ENCODE peak calls at places on chromosomes 16 and 17, in six cellular contexts. One of them, this sample, is unnamed.

GRCh38 chr17:29590261-29590978 is 972 bp upstream of the GIT1 start:
- DNase-seq in HCT116: peak; percentile 13
- DNase-seq in AG04450: no peak
- DNase-seq in AG09319: no peak
- DNase-seq in HL-60: no peak
- DNase-seq in GM10248: no peak
- DNase-seq in this sample: peak; percentile 47

GRCh38 chr16:85471469-85472431 is 141.4 kb upstream of the GSE1 start:
- DNase-seq in HCT116: no peak
- DNase-seq in AG04450: no peak
- DNase-seq in AG09319: no peak
- DNase-seq in HL-60: no peak
- DNase-seq in GM10248: no peak
- DNase-seq in this sample: no peak

GRCh38 chr16:67108489-67108888 is 1.3 kb upstream of the PHAF1 start:
- DNase-seq in HCT116: no peak
- DNase-seq in AG04450: no peak
- DNase-seq in AG09319: no peak
- DNase-seq in HL-60: no peak
- DNase-seq in GM10248: no peak
- DNase-seq in this sample: no peak

GRCh38 chr17:50613596-50613995 is 21.1 kb upstream of the ABCC3 start:
- DNase-seq in HCT116: no peak
- DNase-seq in AG04450: no peak
- DNase-seq in AG09319: no peak
- DNase-seq in HL-60: no peak
- DNase-seq in GM10248: no peak
- DNase-seq in this sample: no peak

GRCh38 chr17:3667366-3668278 is 756 bp downstream of the TAX1BP3 start:
- DNase-seq in HCT116: no peak
- DNase-seq in AG04450: peak; percentile 83
- DNase-seq in AG09319: peak; percentile 79
- DNase-seq in HL-60: no peak
- DNase-seq in GM10248: no peak
- DNase-seq in this sample: peak; percentile 93

GRCh38 chr17:61378658-61379456 is 20.8 kb upstream of the TBX2 start:
- DNase-seq in HCT116: no peak
- DNase-seq in AG04450: no peak
- DNase-seq in AG09319: no peak
- DNase-seq in HL-60: no peak
- DNase-seq in GM10248: no peak
- DNase-seq in this sample: no peak

GRCh38 chr16:85137323-85138072 is 25.2 kb upstream of the CIBAR2 start:
- DNase-seq in HCT116: no peak
- DNase-seq in AG04450: peak; percentile 78
- DNase-seq in AG09319: peak; percentile 88
- DNase-seq in HL-60: no peak
- DNase-seq in GM10248: no peak
- DNase-seq in this sample: peak; percentile 80

GRCh38 chr17:2064980-2065785 is 10.3 kb downstream of the HIC1 start:
- DNase-seq in HCT116: no peak
- DNase-seq in AG04450: no peak
- DNase-seq in AG09319: no peak
- DNase-seq in HL-60: no peak
- DNase-seq in GM10248: peak; percentile 78
- DNase-seq in this sample: no peak

GRCh38 chr17:42294469-42295398 is 6.4 kb downstream of the STAT5A start:
- DNase-seq in HCT116: no peak
- DNase-seq in AG04450: no peak
- DNase-seq in AG09319: no peak
- DNase-seq in HL-60: no peak
- DNase-seq in GM10248: no peak
- DNase-seq in this sample: no peak

GRCh38 chr17:83193336-83194188 is 114.2 kb downstream of the METRNL start:
- DNase-seq in HCT116: no peak
- DNase-seq in AG04450: no peak
- DNase-seq in AG09319: no peak
- DNase-seq in HL-60: no peak
- DNase-seq in GM10248: no peak
- DNase-seq in this sample: peak; percentile 56

GRCh38 chr17:39139137-39139516 is 12.3 kb downstream of the PLXDC1 start:
- DNase-seq in HCT116: no peak
- DNase-seq in AG04450: peak; percentile 68
- DNase-seq in AG09319: peak; percentile 61
- DNase-seq in HL-60: no peak
- DNase-seq in GM10248: no peak
- DNase-seq in this sample: peak; percentile 94

GRCh38 chr17:39792523-39793221 is 54.9 kb downstream of the GRB7 start:
- DNase-seq in HCT116: no peak
- DNase-seq in AG04450: no peak
- DNase-seq in AG09319: no peak
- DNase-seq in HL-60: no peak
- DNase-seq in GM10248: no peak
- DNase-seq in this sample: no peak

GRCh38 chr17:81379523-81379942 is 15.7 kb upstream of the BAHCC1 start:
- DNase-seq in HCT116: peak; percentile 81
- DNase-seq in AG04450: no peak
- DNase-seq in AG09319: no peak
- DNase-seq in HL-60: no peak
- DNase-seq in GM10248: no peak
- DNase-seq in this sample: no peak

GRCh38 chr16:23114131-23114904 is 34.9 kb downstream of the USP31 start:
- DNase-seq in HCT116: no peak
- DNase-seq in AG04450: no peak
- DNase-seq in AG09319: no peak
- DNase-seq in HL-60: no peak
- DNase-seq in GM10248: no peak
- DNase-seq in this sample: no peak

GRCh38 chr17:60902399-60902798 is 224.7 kb downstream of the BCAS3 start:
- DNase-seq in HCT116: no peak
- DNase-seq in AG04450: no peak
- DNase-seq in AG09319: no peak
- DNase-seq in HL-60: no peak
- DNase-seq in GM10248: no peak
- DNase-seq in this sample: peak; percentile 59

GRCh38 chr16:57600048-57600835 is 28.2 kb upstream of the ADGRG1 start:
- DNase-seq in HCT116: peak; percentile 47
- DNase-seq in AG04450: no peak
- DNase-seq in AG09319: no peak
- DNase-seq in HL-60: no peak
- DNase-seq in GM10248: peak; percentile 71
- DNase-seq in this sample: no peak

GRCh38 chr16:68257906-68258800 is 6.2 kb upstream of the SLC7A6 start:
- DNase-seq in HCT116: no peak
- DNase-seq in AG04450: no peak
- DNase-seq in AG09319: no peak
- DNase-seq in HL-60: peak; percentile 36
- DNase-seq in GM10248: no peak
- DNase-seq in this sample: peak; percentile 37

GRCh38 chr17:45428050-45428953 is 4.4 kb downstream of the ARHGAP27 start:
- DNase-seq in HCT116: peak; percentile 57
- DNase-seq in AG04450: peak; percentile 8
- DNase-seq in AG09319: no peak
- DNase-seq in HL-60: peak; percentile 65
- DNase-seq in GM10248: peak; percentile 83
- DNase-seq in this sample: peak; percentile 44

GRCh38 chr16:76222853-76223252 is 54.3 kb upstream of the CNTNAP4 start:
- DNase-seq in HCT116: no peak
- DNase-seq in AG04450: no peak
- DNase-seq in AG09319: no peak
- DNase-seq in HL-60: no peak
- DNase-seq in GM10248: no peak
- DNase-seq in this sample: no peak

GRCh38 chr17:71902931-71903506 is 217.8 kb upstream of the SOX9 start:
- DNase-seq in HCT116: no peak
- DNase-seq in AG04450: no peak
- DNase-seq in AG09319: no peak
- DNase-seq in HL-60: no peak
- DNase-seq in GM10248: no peak
- DNase-seq in this sample: peak; percentile 65

GRCh38 chr16:69476920-69477418 is 52.5 kb downstream of the CYB5B start:
- DNase-seq in HCT116: peak; percentile 50
- DNase-seq in AG04450: peak; percentile 77
- DNase-seq in AG09319: no peak
- DNase-seq in HL-60: no peak
- DNase-seq in GM10248: no peak
- DNase-seq in this sample: peak; percentile 90

GRCh38 chr16:47528431-47528830 is 67.3 kb downstream of the PHKB start:
- DNase-seq in HCT116: no peak
- DNase-seq in AG04450: no peak
- DNase-seq in AG09319: no peak
- DNase-seq in HL-60: no peak
- DNase-seq in GM10248: no peak
- DNase-seq in this sample: no peak

GRCh38 chr17:80892019-80892855 is 99.4 kb upstream of the CHMP6 start:
- DNase-seq in HCT116: peak; percentile 91
- DNase-seq in AG04450: peak; percentile 94
- DNase-seq in AG09319: peak; percentile 66
- DNase-seq in HL-60: peak; percentile 95
- DNase-seq in GM10248: peak; percentile 90
- DNase-seq in this sample: peak; percentile 99

GRCh38 chr17:35286120-35286781 is 43.4 kb downstream of the SLFN5 start:
- DNase-seq in HCT116: no peak
- DNase-seq in AG04450: no peak
- DNase-seq in AG09319: no peak
- DNase-seq in HL-60: no peak
- DNase-seq in GM10248: no peak
- DNase-seq in this sample: peak; percentile 21

GRCh38 chr17:42179911-42180410 is 981 bp downstream of the KCNH4 start:
- DNase-seq in HCT116: no peak
- DNase-seq in AG04450: no peak
- DNase-seq in AG09319: no peak
- DNase-seq in HL-60: no peak
- DNase-seq in GM10248: peak; percentile 61
- DNase-seq in this sample: peak; percentile 28

GRCh38 chr16:83606486-83607030 is 201.2 kb upstream of the HSBP1 start:
- DNase-seq in HCT116: peak; percentile 12
- DNase-seq in AG04450: no peak
- DNase-seq in AG09319: no peak
- DNase-seq in HL-60: no peak
- DNase-seq in GM10248: no peak
- DNase-seq in this sample: no peak
- TF ChIP-seq CTCF in HCT116: peak; percentile 58
- TF ChIP-seq CTCF in AG04450: no peak
- TF ChIP-seq CTCF in AG09319: no peak
- TF ChIP-seq CTCF in HL-60: no peak
- TF ChIP-seq CTCF in GM10248: no peak
- TF ChIP-seq CTCF in this sample: no peak

DNA sequence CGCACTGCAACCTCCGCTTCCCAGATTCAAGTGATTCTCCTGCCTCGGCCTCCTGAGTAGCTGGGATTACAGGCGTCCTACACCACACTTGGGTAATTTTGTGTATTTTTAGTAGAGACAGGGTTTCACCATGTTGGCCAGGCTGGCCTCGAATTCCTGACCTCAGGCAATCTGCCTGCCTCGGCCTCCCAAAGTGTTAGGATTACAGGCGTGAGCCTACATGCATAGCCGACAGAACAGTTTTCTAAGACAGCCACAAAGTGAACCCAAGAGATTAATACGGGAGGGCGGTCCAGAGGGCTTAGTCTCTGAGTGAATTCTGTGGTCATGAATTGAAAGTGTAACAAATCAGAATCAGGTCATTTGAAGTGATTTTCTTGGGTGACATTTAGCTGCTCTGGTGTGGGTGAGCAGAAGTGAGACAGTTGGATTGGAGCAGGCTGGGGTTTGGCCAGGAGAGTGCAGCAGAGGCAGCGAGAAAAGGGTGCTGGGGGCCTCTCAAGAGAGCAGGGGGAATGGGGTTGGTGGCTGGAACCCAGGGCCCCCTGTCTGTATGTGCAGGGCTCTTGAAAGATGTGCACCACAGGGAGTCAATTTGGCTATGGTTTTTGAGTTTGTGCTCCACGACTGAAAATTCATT is 231.4 kb upstream of the WSCD1 start:
- DNase-seq in HCT116: no peak
- DNase-seq in AG04450: no peak
- DNase-seq in AG09319: no peak
- DNase-seq in HL-60: no peak
- DNase-seq in GM10248: no peak
- DNase-seq in this sample: no peak
- TF ChIP-seq CTCF in HCT116: no peak
- TF ChIP-seq CTCF in AG04450: no peak
- TF ChIP-seq CTCF in AG09319: no peak
- TF ChIP-seq CTCF in HL-60: no peak
- TF ChIP-seq CTCF in GM10248: no peak
- TF ChIP-seq CTCF in this sample: no peak

GRCh38 chr17:48951572-48951971 is 6.9 kb upstream of the SNF8 start:
- DNase-seq in HCT116: no peak
- DNase-seq in AG04450: no peak
- DNase-seq in AG09319: no peak
- DNase-seq in HL-60: no peak
- DNase-seq in GM10248: no peak
- DNase-seq in this sample: no peak

GRCh38 chr17:48952904-48953303 is 8.3 kb upstream of the SNF8 start:
- DNase-seq in HCT116: no peak
- DNase-seq in AG04450: no peak
- DNase-seq in AG09319: no peak
- DNase-seq in HL-60: no peak
- DNase-seq in GM10248: peak; percentile 44
- DNase-seq in this sample: no peak

GRCh38 chr17:48954300-48954755 is 9.7 kb upstream of the SNF8 start:
- DNase-seq in HCT116: peak; percentile 69
- DNase-seq in AG04450: no peak
- DNase-seq in AG09319: peak; percentile 20
- DNase-seq in HL-60: no peak
- DNase-seq in GM10248: no peak
- DNase-seq in this sample: peak; percentile 76
- TF ChIP-seq CTCF in HCT116: peak; percentile 89
- TF ChIP-seq CTCF in AG04450: peak; percentile 67
- TF ChIP-seq CTCF in AG09319: peak; percentile 61
- TF ChIP-seq CTCF in HL-60: no peak
- TF ChIP-seq CTCF in GM10248: peak; percentile 38
- TF ChIP-seq CTCF in this sample: peak; percentile 73

GRCh38 chr16:27890866-27891265 is 172.6 kb downstream of the GSG1L start:
- DNase-seq in HCT116: no peak
- DNase-seq in AG04450: no peak
- DNase-seq in AG09319: no peak
- DNase-seq in HL-60: no peak
- DNase-seq in GM10248: no peak
- DNase-seq in this sample: no peak

GRCh38 chr16:27894441-27894840 is 169.1 kb downstream of the GSG1L start:
- DNase-seq in HCT116: no peak
- DNase-seq in AG04450: no peak
- DNase-seq in AG09319: no peak
- DNase-seq in HL-60: no peak
- DNase-seq in GM10248: no peak
- DNase-seq in this sample: no peak

GRCh38 chr16:27890006-27890405 is 173.5 kb downstream of the GSG1L start:
- DNase-seq in HCT116: no peak
- DNase-seq in AG04450: no peak
- DNase-seq in AG09319: no peak
- DNase-seq in HL-60: no peak
- DNase-seq in GM10248: no peak
- DNase-seq in this sample: no peak

DNA sequence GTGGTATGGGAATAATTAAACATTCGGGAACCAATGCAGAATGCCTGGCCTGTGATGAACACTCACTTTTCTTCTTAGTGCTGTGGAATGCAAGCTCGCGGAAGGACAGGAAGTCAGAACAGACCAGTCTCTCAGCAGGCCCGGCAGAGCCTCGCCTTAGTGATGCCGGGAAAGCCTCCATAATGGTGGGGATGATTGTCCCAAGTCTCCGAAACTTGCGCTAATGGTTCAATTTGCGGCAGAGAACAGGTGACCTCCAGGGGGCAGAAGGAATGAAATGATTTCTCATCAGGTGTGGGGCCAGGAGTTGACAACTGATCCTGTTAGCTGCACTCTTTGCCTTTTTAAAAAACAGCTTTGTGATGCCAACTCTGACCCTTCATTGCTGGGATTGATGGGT is 170.6 kb downstream of the GSG1L start:
- DNase-seq in HCT116: peak; percentile 6
- DNase-seq in AG04450: no peak
- DNase-seq in AG09319: no peak
- DNase-seq in HL-60: no peak
- DNase-seq in GM10248: no peak
- DNase-seq in this sample: no peak
- TF ChIP-seq CTCF in HCT116: peak; percentile 45
- TF ChIP-seq CTCF in AG04450: peak; percentile 4
- TF ChIP-seq CTCF in AG09319: no peak
- TF ChIP-seq CTCF in HL-60: no peak
- TF ChIP-seq CTCF in GM10248: no peak
- TF ChIP-seq CTCF in this sample: no peak

This sample was measured in fibroblast of lung.